ENCODE peak calls at places on chromosomes 12 and 14, in four cellular contexts. T is pancreas; G is activated effector memory CD4-positive, alpha-beta T cell treated with Interleukin-2 at 50 U/mL for 16 hours; J is activated T-cell treated with anti-CD3 and anti-CD28 coated beads for 1 hour. A is an unnamed sample.
A peak's percentile ranks its signal among the peaks of the same experiment; 100 is the strongest.

GRCh38 chr14:74886001-74886400 is 4.3 kb downstream of the DLST start:
- DNase-seq in T (no peak), G (no peak), J (no peak), A (no peak)

GRCh38 chr14:54209501-54210231 is 187.1 kb upstream of the CDKN3 start:
- DNase-seq in T (no peak), G (no peak), J (no peak), A (no peak)

GRCh38 chr12:45357547-45358417 is 141.9 kb downstream of the ANO6 start:
- DNase-seq in T (peak; percentile 31), G (no peak), J (no peak), A (no peak)

GRCh38 chr12:84117190-84117589 is 795.4 kb downstream of the SLC6A15 start:
- DNase-seq in T (no peak), G (no peak), J (no peak), A (no peak)

GRCh38 chr14:81162941-81163340 is 57.8 kb downstream of the GTF2A1 start:
- DNase-seq in T (no peak), G (no peak), J (no peak), A (no peak)

GRCh38 chr14:90936757-90937440 is 120.7 kb upstream of the TTC7B start:
- DNase-seq in T (no peak), G (no peak), J (no peak), A (no peak)

GRCh38 chr14:91277546-91278382 is 33.3 kb upstream of the GPR68 start:
- DNase-seq in T (no peak), G (no peak), J (no peak), A (peak; percentile 58)

GRCh38 chr12:90741611-90742010 is 213.4 kb downstream of the CCER1 start:
- DNase-seq in T (no peak), G (no peak), J (no peak), A (no peak)

GRCh38 chr12:132836803-132837331 is 8.2 kb upstream of the GOLGA3 start:
- DNase-seq in T (no peak), G (no peak), J (no peak), A (no peak)

GRCh38 chr12:5498081-5498480 is 66.2 kb downstream of the NTF3 start:
- DNase-seq in T (no peak), G (no peak), J (no peak), A (no peak)

GRCh38 chr12:20487519-20487918 is 119.2 kb downstream of the PDE3A start:
- DNase-seq in T (no peak), G (no peak), J (no peak), A (no peak)

GRCh38 chr12:21921436-21921835 is 19.8 kb downstream of the ABCC9 start:
- DNase-seq in T (no peak), G (no peak), J (no peak), A (no peak)

GRCh38 chr12:30898846-30899245 is 27.7 kb upstream of the TSPAN11 start:
- DNase-seq in T (no peak), G (no peak), J (no peak), A (no peak)

GRCh38 chr14:33897878-33898535 is 52.9 kb downstream of the EGLN3 start:
- DNase-seq in T (no peak), G (no peak), J (no peak), A (no peak)

GRCh38 chr12:22126758-22127157 is 80.7 kb downstream of the CMAS start:
- DNase-seq in T (no peak), G (no peak), J (no peak), A (no peak)

GRCh38 chr12:46677749-46678148 is 148.0 kb downstream of the SLC38A4 start:
- DNase-seq in T (no peak), G (no peak), J (no peak), A (no peak)

GRCh38 chr14:96204151-96205058 is at the start of gene BDKRB2:
- DNase-seq in T (peak; percentile 78), G (no peak), J (no peak), A (no peak)